ENCODE peak calls at places on chromosomes 7 and 10, in five cellular contexts. F, E, N, Z and H are unnamed samples.

GRCh38 chr10:96918214-96919002 is 86.3 kb downstream of the LCOR start:
- DNase-seq in F (no peak), E (no peak), N (no peak), Z (no peak), H (no peak)

GRCh38 chr10:27100800-27101347 is 580 bp upstream of the ANKRD26 start:
- DNase-seq in F (no peak), E (no peak), N (no peak), Z (no peak), H (no peak)

GRCh38 chr7:47291461-47292051 is 290.4 kb downstream of the TNS3 start:
- DNase-seq in F (no peak), E (no peak), N (no peak), Z (no peak), H (no peak)

GRCh38 chr7:1663857-1664651 is 6.0 kb upstream of the ELFN1 start:
- DNase-seq in F (no peak), E (no peak), N (peak), Z (no peak), H (peak)

GRCh38 chr7:21426286-21426957 is 1.5 kb upstream of the SP4 start:
- DNase-seq in F (no peak), E (no peak), N (no peak), Z (no peak), H (no peak)

GRCh38 chr10:73459683-73460314 is 26.4 kb upstream of the MSS51 start:
- DNase-seq in F (no peak), E (no peak), N (no peak), Z (no peak), H (no peak)

GRCh38 chr7:80440908-80441307 is 71.0 kb downstream of the GNAT3 start:
- DNase-seq in F (no peak), E (no peak), N (no peak), Z (no peak), H (no peak)

GRCh38 chr10:100483876-100484666 is 21.3 kb downstream of the WNT8B start:
- DNase-seq in F (no peak), E (no peak), N (no peak), Z (no peak), H (no peak)

GRCh38 chr7:6116216-6116615 is 85.0 kb downstream of the ANKRD61 start:
- DNase-seq in F (no peak), E (no peak), N (no peak), Z (no peak), H (no peak)